ENCODE peak calls at places on chromosome 1, in four cellular contexts. One of them, this sample, is unnamed.

GRCh38 chr1:55519937-55520683 is 304.9 kb upstream of the USP24 start:
- DNase-seq in GM23338: no peak
- DNase-seq in kidney epithelial cell: no peak
- DNase-seq in thoracic aorta: no peak
- DNase-seq in this sample: no peak

GRCh38 chr1:205792946-205793673 is 17.8 kb upstream of the RAB29 start:
- DNase-seq in GM23338: no peak
- DNase-seq in kidney epithelial cell: no peak
- DNase-seq in thoracic aorta: no peak
- DNase-seq in this sample: no peak

GRCh38 chr1:197984273-197984672 is 67.1 kb downstream of the LHX9 start:
- DNase-seq in GM23338: no peak
- DNase-seq in kidney epithelial cell: no peak
- DNase-seq in thoracic aorta: no peak
- DNase-seq in this sample: peak

GRCh38 chr1:205936316-205936715 is 6.9 kb downstream of the SLC26A9 start:
- DNase-seq in GM23338: no peak
- DNase-seq in kidney epithelial cell: no peak
- DNase-seq in thoracic aorta: no peak
- DNase-seq in this sample: peak

GRCh38 chr1:232571523-232571922 is 58.4 kb downstream of the SIPA1L2 start:
- DNase-seq in GM23338: no peak
- DNase-seq in kidney epithelial cell: no peak
- DNase-seq in thoracic aorta: no peak
- DNase-seq in this sample: no peak

GRCh38 chr1:163796394-163796821 is 474.7 kb downstream of the NUF2 start:
- DNase-seq in GM23338: no peak
- DNase-seq in kidney epithelial cell: no peak
- DNase-seq in thoracic aorta: no peak
- DNase-seq in this sample: peak

GRCh38 chr1:55441474-55441873 is 226.3 kb upstream of the USP24 start:
- DNase-seq in GM23338: no peak
- DNase-seq in kidney epithelial cell: no peak
- DNase-seq in thoracic aorta: no peak
- DNase-seq in this sample: peak

GRCh38 chr1:241813768-241814270 is 34.2 kb upstream of the EXO1 start:
- DNase-seq in GM23338: no peak
- DNase-seq in kidney epithelial cell: no peak
- DNase-seq in thoracic aorta: no peak
- DNase-seq in this sample: no peak

GRCh38 chr1:201282931-201283829 is at the start of gene PKP1:
- DNase-seq in GM23338: peak
- DNase-seq in kidney epithelial cell: no peak
- DNase-seq in thoracic aorta: no peak
- DNase-seq in this sample: no peak

GRCh38 chr1:209601809-209602657 is 18.5 kb downstream of the CAMK1G start:
- DNase-seq in GM23338: peak
- DNase-seq in kidney epithelial cell: no peak
- DNase-seq in thoracic aorta: no peak
- DNase-seq in this sample: peak

GRCh38 chr1:103353391-103353790 is 172.1 kb upstream of the RNPC3 start:
- DNase-seq in GM23338: no peak
- DNase-seq in kidney epithelial cell: no peak
- DNase-seq in thoracic aorta: no peak
- DNase-seq in this sample: no peak

GRCh38 chr1:201925961-201926585 is 20.3 kb downstream of the LMOD1 start:
- DNase-seq in GM23338: no peak
- DNase-seq in kidney epithelial cell: no peak
- DNase-seq in thoracic aorta: no peak
- DNase-seq in this sample: no peak

GRCh38 chr1:218742478-218743260 is 397.5 kb downstream of the TGFB2 start:
- DNase-seq in GM23338: no peak
- DNase-seq in kidney epithelial cell: no peak
- DNase-seq in thoracic aorta: no peak
- DNase-seq in this sample: no peak

GRCh38 chr1:17916702-17917101 is 161.6 kb downstream of the ACTL8 start:
- DNase-seq in GM23338: no peak
- DNase-seq in kidney epithelial cell: no peak
- DNase-seq in thoracic aorta: no peak
- DNase-seq in this sample: no peak

GRCh38 chr1:108209456-108210108 is 9.4 kb upstream of the SLC25A24 start:
- DNase-seq in GM23338: no peak
- DNase-seq in kidney epithelial cell: no peak
- DNase-seq in thoracic aorta: no peak
- DNase-seq in this sample: no peak

GRCh38 chr1:63073530-63074306 is 248.6 kb upstream of the FOXD3 start:
- DNase-seq in GM23338: peak
- DNase-seq in kidney epithelial cell: no peak
- DNase-seq in thoracic aorta: no peak
- DNase-seq in this sample: no peak

GRCh38 chr1:92037400-92037799 is 7.6 kb downstream of the EPHX4 start:
- DNase-seq in GM23338: peak
- DNase-seq in kidney epithelial cell: no peak
- DNase-seq in thoracic aorta: no peak
- DNase-seq in this sample: peak

GRCh38 chr1:212218911-212219310 is 66.3 kb upstream of the PPP2R5A start:
- DNase-seq in GM23338: no peak
- DNase-seq in kidney epithelial cell: peak
- DNase-seq in thoracic aorta: no peak
- DNase-seq in this sample: peak

GRCh38 chr1:33516891-33517550 is 44.6 kb downstream of the ZSCAN20 start:
- DNase-seq in GM23338: no peak
- DNase-seq in kidney epithelial cell: no peak
- DNase-seq in thoracic aorta: no peak
- DNase-seq in this sample: no peak

GRCh38 chr1:150235852-150236613 is at the start of gene ANP32E:
- DNase-seq in GM23338: peak
- DNase-seq in kidney epithelial cell: peak
- DNase-seq in thoracic aorta: peak
- DNase-seq in this sample: peak
- TF ChIP-seq CTCF in GM23338: no peak
- TF ChIP-seq CTCF in kidney epithelial cell: no peak
- TF ChIP-seq CTCF in thoracic aorta: peak
- TF ChIP-seq CTCF in this sample: peak

GRCh38 chr1:11253226-11253625 is 9.1 kb downstream of the MTOR start:
- DNase-seq in GM23338: no peak
- DNase-seq in kidney epithelial cell: no peak
- DNase-seq in thoracic aorta: no peak
- DNase-seq in this sample: no peak

DNA sequence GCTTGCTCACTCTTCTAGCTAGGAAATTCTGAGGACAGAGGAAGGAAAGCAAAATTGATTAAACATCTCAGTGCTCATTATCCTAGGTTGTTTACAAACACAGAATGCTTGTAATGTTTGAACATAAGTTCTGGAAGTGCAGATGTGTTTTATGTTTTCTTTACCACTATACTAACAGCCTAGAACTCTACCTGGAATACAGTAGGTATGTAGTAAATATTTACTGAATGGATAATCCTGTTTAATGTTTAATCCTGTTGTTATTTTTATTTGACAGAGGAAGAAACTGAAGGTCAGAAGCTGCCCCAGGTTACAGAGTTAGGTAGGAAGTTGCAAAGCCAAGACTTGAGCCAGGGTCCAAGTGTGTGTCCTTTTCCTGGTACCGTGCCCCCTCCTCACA is 6.1 kb downstream of the MTOR start:
- DNase-seq in GM23338: no peak
- DNase-seq in kidney epithelial cell: no peak
- DNase-seq in thoracic aorta: no peak
- DNase-seq in this sample: no peak
- H3K4me3 ChIP-seq in GM23338: no peak
- H3K4me3 ChIP-seq in kidney epithelial cell: no peak
- H3K4me3 ChIP-seq in thoracic aorta: no peak
- H3K4me3 ChIP-seq in this sample: no peak

DNA sequence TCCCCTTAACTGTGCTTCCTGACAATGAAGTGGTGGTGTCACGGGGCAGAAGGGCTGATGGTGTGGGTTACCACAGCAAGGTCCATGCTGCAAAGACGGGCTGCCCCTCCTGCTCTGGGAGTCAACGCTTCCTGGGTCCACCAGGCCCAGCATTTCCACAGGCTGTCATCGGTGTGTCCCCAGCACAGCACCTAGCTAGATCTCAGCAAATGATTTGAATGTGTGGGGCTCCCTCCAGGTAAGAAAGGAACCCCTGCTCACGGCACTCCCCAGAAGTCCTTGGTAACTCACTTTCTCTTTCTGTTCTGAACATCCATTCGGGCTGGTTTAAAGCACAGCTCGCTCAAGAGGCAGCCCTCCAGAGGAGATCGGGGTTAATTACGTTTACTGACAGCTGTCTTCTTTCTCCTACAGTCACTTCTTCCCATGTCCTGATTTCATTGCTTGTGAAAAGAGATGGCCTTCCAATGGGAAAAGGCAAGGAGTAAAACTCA is 27.3 kb downstream of the HIVEP3 start:
- DNase-seq in GM23338: peak
- DNase-seq in kidney epithelial cell: no peak
- DNase-seq in thoracic aorta: no peak
- DNase-seq in this sample: peak
- TF ChIP-seq CTCF in GM23338: peak
- TF ChIP-seq CTCF in kidney epithelial cell: peak
- TF ChIP-seq CTCF in thoracic aorta: no peak
- TF ChIP-seq CTCF in this sample: peak

GRCh38 chr1:145990249-145991097 is 5.9 kb downstream of the TXNIP start:
- DNase-seq in GM23338: peak
- DNase-seq in kidney epithelial cell: no peak
- DNase-seq in thoracic aorta: no peak
- DNase-seq in this sample: no peak
- H3K4me3 ChIP-seq in GM23338: no peak
- H3K4me3 ChIP-seq in kidney epithelial cell: no peak
- H3K4me3 ChIP-seq in thoracic aorta: no peak
- H3K4me3 ChIP-seq in this sample: no peak

GRCh38 chr1:159421821-159422220 is 10.2 kb upstream of the OR10J4 start:
- DNase-seq in GM23338: peak
- DNase-seq in kidney epithelial cell: no peak
- DNase-seq in thoracic aorta: no peak
- DNase-seq in this sample: no peak
- TF ChIP-seq CTCF in GM23338: peak
- TF ChIP-seq CTCF in kidney epithelial cell: peak
- TF ChIP-seq CTCF in thoracic aorta: no peak
- TF ChIP-seq CTCF in this sample: peak

GRCh38 chr1:2232916-2233438 is 4.9 kb downstream of the SKI start:
- DNase-seq in GM23338: peak
- DNase-seq in kidney epithelial cell: no peak
- DNase-seq in thoracic aorta: no peak
- DNase-seq in this sample: peak
- H3K4me3 ChIP-seq in GM23338: no peak
- H3K4me3 ChIP-seq in kidney epithelial cell: no peak
- H3K4me3 ChIP-seq in thoracic aorta: peak
- H3K4me3 ChIP-seq in this sample: peak

GRCh38 chr1:51314974-51315373 is 15.4 kb downstream of the TTC39A start:
- DNase-seq in GM23338: no peak
- DNase-seq in kidney epithelial cell: no peak
- DNase-seq in thoracic aorta: no peak
- DNase-seq in this sample: no peak

GRCh38 chr1:51316113-51316763 is 14.1 kb downstream of the TTC39A start:
- DNase-seq in GM23338: no peak
- DNase-seq in kidney epithelial cell: no peak
- DNase-seq in thoracic aorta: no peak
- DNase-seq in this sample: no peak

GRCh38 chr1:51320967-51321923 is 9.1 kb downstream of the TTC39A start:
- DNase-seq in GM23338: no peak
- DNase-seq in kidney epithelial cell: no peak
- DNase-seq in thoracic aorta: no peak
- DNase-seq in this sample: no peak

GRCh38 chr1:51316764-51317120 is 13.6 kb downstream of the TTC39A start:
- DNase-seq in GM23338: no peak
- DNase-seq in kidney epithelial cell: peak
- DNase-seq in thoracic aorta: no peak
- DNase-seq in this sample: no peak

DNA sequence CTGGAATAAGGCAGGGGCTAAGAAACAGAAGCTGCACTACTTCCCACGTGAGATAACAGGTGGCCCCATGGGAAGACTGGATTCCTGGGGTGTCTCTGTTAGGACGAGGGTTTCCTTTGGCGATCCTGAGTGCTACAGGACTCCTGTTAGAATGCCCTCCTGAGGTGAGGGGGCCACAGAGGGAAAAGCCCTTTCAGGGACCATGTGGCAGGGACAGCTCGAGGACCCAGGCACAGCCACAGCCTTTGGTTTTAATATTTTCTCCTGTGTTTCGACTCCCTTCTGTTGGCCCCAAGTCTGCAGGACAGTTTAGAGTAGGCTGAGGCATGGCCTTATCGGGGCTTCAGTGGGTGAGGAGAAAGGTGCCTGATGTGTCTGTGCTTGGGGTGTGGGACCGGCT is 12.6 kb downstream of the TTC39A start:
- DNase-seq in GM23338: no peak
- DNase-seq in kidney epithelial cell: no peak
- DNase-seq in thoracic aorta: no peak
- DNase-seq in this sample: no peak
- TF ChIP-seq CTCF in GM23338: no peak
- TF ChIP-seq CTCF in kidney epithelial cell: no peak
- TF ChIP-seq CTCF in thoracic aorta: no peak
- TF ChIP-seq CTCF in this sample: no peak